ENCODE peak calls at places on chromosomes 16 and 17, in five cellular contexts. One of them, this sample, is unnamed.

GRCh38 chr16:1707193-1707790 is 1.3 kb downstream of the MAPK8IP3 start:
- DNase-seq in activated gamma-delta T cell treated with Interleukin-2 at 50 U/mL for 16 hours: no peak
- DNase-seq in stimulated activated naive CD4-positive, alpha-beta T cell: no peak
- DNase-seq in nephron progenitor cell: peak; percentile 12
- DNase-seq in NCI-H2171: no peak
- DNase-seq in this sample: no peak

GRCh38 chr16:19844945-19845641 is 39.6 kb downstream of the GPRC5B start:
- DNase-seq in activated gamma-delta T cell treated with Interleukin-2 at 50 U/mL for 16 hours: no peak
- DNase-seq in stimulated activated naive CD4-positive, alpha-beta T cell: no peak
- DNase-seq in nephron progenitor cell: no peak
- DNase-seq in NCI-H2171: peak; percentile 31
- DNase-seq in this sample: no peak

GRCh38 chr17:38563362-38564253 is 42.1 kb downstream of the SRCIN1 start:
- DNase-seq in activated gamma-delta T cell treated with Interleukin-2 at 50 U/mL for 16 hours: no peak
- DNase-seq in stimulated activated naive CD4-positive, alpha-beta T cell: no peak
- DNase-seq in nephron progenitor cell: peak; percentile 57
- DNase-seq in NCI-H2171: no peak
- DNase-seq in this sample: no peak

GRCh38 chr17:74123350-74123749 is 80.1 kb upstream of the RPL38 start:
- DNase-seq in activated gamma-delta T cell treated with Interleukin-2 at 50 U/mL for 16 hours: no peak
- DNase-seq in stimulated activated naive CD4-positive, alpha-beta T cell: no peak
- DNase-seq in nephron progenitor cell: no peak
- DNase-seq in NCI-H2171: no peak
- DNase-seq in this sample: no peak

GRCh38 chr17:67569873-67570272 is 147.9 kb upstream of the NOL11 start:
- DNase-seq in activated gamma-delta T cell treated with Interleukin-2 at 50 U/mL for 16 hours: no peak
- DNase-seq in stimulated activated naive CD4-positive, alpha-beta T cell: no peak
- DNase-seq in nephron progenitor cell: no peak
- DNase-seq in NCI-H2171: no peak
- DNase-seq in this sample: no peak

GRCh38 chr16:61820398-61820797 is 215.8 kb downstream of the CDH8 start:
- DNase-seq in activated gamma-delta T cell treated with Interleukin-2 at 50 U/mL for 16 hours: no peak
- DNase-seq in stimulated activated naive CD4-positive, alpha-beta T cell: no peak
- DNase-seq in nephron progenitor cell: no peak
- DNase-seq in NCI-H2171: no peak
- DNase-seq in this sample: no peak

GRCh38 chr17:49209061-49209571 is 1.3 kb downstream of the GNGT2 start:
- DNase-seq in activated gamma-delta T cell treated with Interleukin-2 at 50 U/mL for 16 hours: peak; percentile 36
- DNase-seq in stimulated activated naive CD4-positive, alpha-beta T cell: no peak
- DNase-seq in nephron progenitor cell: no peak
- DNase-seq in NCI-H2171: no peak
- DNase-seq in this sample: peak; percentile 60

GRCh38 chr17:38598536-38598935 is 7.2 kb downstream of the SRCIN1 start:
- DNase-seq in activated gamma-delta T cell treated with Interleukin-2 at 50 U/mL for 16 hours: no peak
- DNase-seq in stimulated activated naive CD4-positive, alpha-beta T cell: no peak
- DNase-seq in nephron progenitor cell: peak; percentile 81
- DNase-seq in NCI-H2171: peak; percentile 86
- DNase-seq in this sample: no peak

GRCh38 chr17:61996916-61997605 is 68.0 kb downstream of the MED13 start:
- DNase-seq in activated gamma-delta T cell treated with Interleukin-2 at 50 U/mL for 16 hours: no peak
- DNase-seq in stimulated activated naive CD4-positive, alpha-beta T cell: no peak
- DNase-seq in nephron progenitor cell: no peak
- DNase-seq in NCI-H2171: no peak
- DNase-seq in this sample: no peak

GRCh38 chr17:51741447-51741846 is 417.1 kb downstream of the CA10 start:
- DNase-seq in activated gamma-delta T cell treated with Interleukin-2 at 50 U/mL for 16 hours: no peak
- DNase-seq in stimulated activated naive CD4-positive, alpha-beta T cell: no peak
- DNase-seq in nephron progenitor cell: no peak
- DNase-seq in NCI-H2171: no peak
- DNase-seq in this sample: no peak

GRCh38 chr17:29838961-29839360 is 91.1 kb downstream of the SSH2 start:
- DNase-seq in activated gamma-delta T cell treated with Interleukin-2 at 50 U/mL for 16 hours: no peak
- DNase-seq in stimulated activated naive CD4-positive, alpha-beta T cell: no peak
- DNase-seq in nephron progenitor cell: peak; percentile 36
- DNase-seq in NCI-H2171: no peak
- DNase-seq in this sample: no peak